ENCODE peak calls at places on chromosomes 4 and X, in nine cellular contexts. B is T follicular helper cell; P is MG63; C is tibial artery; L is effector memory CD8-positive, alpha-beta T cell; U is effector CD4-positive, alpha-beta T cell; R is stimulated activated CD4-positive, alpha-beta T cell treated with anti-CD3 and anti-CD28 coated beads, Interleukin-1b, Interleukin-23, amount 100 ng/mL, for 24 hours; G is pancreas; H is Right ventricle myocardium superior. W is an unnamed sample.

GRCh38 chrX:149713279-149714050 is 1.6 kb downstream of the MAGEA11 start:
- DNase-seq in B (no peak), P (no peak), C (no peak), L (no peak), U (no peak), R (no peak), G (no peak), H (no peak), W (no peak)

GRCh38 chr4:150394046-150394445 is 187.9 kb upstream of the MAB21L2 start:
- DNase-seq in B (no peak), P (no peak), C (no peak), L (no peak), U (no peak), R (no peak), G (no peak), H (no peak), W (no peak)

GRCh38 chr4:37988670-37989069 is 28.5 kb downstream of the PTTG2 start:
- DNase-seq in B (no peak), P (no peak), C (no peak), L (no peak), U (no peak), R (no peak), G (no peak), H (no peak), W (no peak)

GRCh38 chr4:151887151-151887815 is 126.5 kb upstream of the GATB start:
- DNase-seq in B (no peak), P (peak), C (no peak), L (no peak), U (no peak), R (no peak), G (no peak), H (no peak), W (no peak)

GRCh38 chr4:13547563-13548041 is 3.3 kb upstream of the NKX3-2 start:
- DNase-seq in B (no peak), P (peak), C (no peak), L (no peak), U (no peak), R (no peak), G (no peak), H (no peak), W (no peak)

GRCh38 chr4:102627831-102628523 is 126.8 kb downstream of the NFKB1 start:
- DNase-seq in B (no peak), P (peak), C (no peak), L (no peak), U (no peak), R (no peak), G (no peak), H (no peak), W (no peak)

GRCh38 chr4:79247695-79248394 is 78.0 kb downstream of the NAA11 start:
- DNase-seq in B (no peak), P (no peak), C (no peak), L (no peak), U (no peak), R (no peak), G (no peak), H (no peak), W (no peak)

GRCh38 chr4:86334020-86334750 is 25.7 kb downstream of the MAPK10 start:
- DNase-seq in B (no peak), P (no peak), C (no peak), L (no peak), U (no peak), R (no peak), G (no peak), H (no peak), W (no peak)

GRCh38 chr4:21517460-21517859 is 431.1 kb downstream of the KCNIP4 start:
- DNase-seq in B (no peak), P (no peak), C (no peak), L (no peak), U (no peak), R (no peak), G (no peak), H (no peak), W (no peak)

GRCh38 chr4:122224348-122224747 is 72.2 kb downstream of the BLTP1 start:
- DNase-seq in B (no peak), P (no peak), C (no peak), L (no peak), U (no peak), R (no peak), G (no peak), H (no peak), W (no peak)

GRCh38 chrX:150363561-150364346 is 637 bp downstream of the MAMLD1 start:
- DNase-seq in B (no peak), P (peak), C (no peak), L (peak), U (no peak), R (no peak), G (peak), H (peak), W (no peak)

GRCh38 chrX:16822723-16823122 is 36.5 kb downstream of the TXLNG start:
- DNase-seq in B (no peak), P (peak), C (no peak), L (no peak), U (no peak), R (no peak), G (no peak), H (no peak), W (no peak)

GRCh38 chrX:130539721-130540321 is 138.0 kb downstream of the RBMX2 start:
- DNase-seq in B (no peak), P (peak), C (peak), L (peak), U (no peak), R (peak), G (peak), H (peak), W (no peak)

W was measured in type B pancreatic cell.